ENCODE peak calls at places on chromosome 20, in eight cellular contexts. R is bronchial epithelial cell, A is left lung, D is Panc1, F is A549, T is astrocyte of the spinal cord, Y is lung, O is GM12865. C is an unnamed sample.
A peak's percentile ranks its signal among the peaks of the same experiment; 100 is the strongest.

GRCh38 chr20:54343073-54343472 is 132.3 kb upstream of the DOK5 start:
- DNase-seq in R (no peak), A (no peak), D (no peak), F (no peak), T (no peak), Y (no peak), O (no peak), C (no peak)

GRCh38 chr20:62609170-62609786 is 33.0 kb upstream of the SLCO4A1 start:
- DNase-seq in R (no peak), A (no peak), D (no peak), F (no peak), T (no peak), Y (no peak), O (no peak), C (no peak)

GRCh38 chr20:11431613-11432012 is 486.1 kb upstream of the BTBD3 start:
- DNase-seq in R (no peak), A (no peak), D (no peak), F (no peak), T (peak; percentile 69), Y (no peak), O (no peak), C (no peak)

GRCh38 chr20:63060057-63060991 is 53.6 kb upstream of the BHLHE23 start:
- DNase-seq in R (no peak), A (peak; percentile 24), D (no peak), F (no peak), T (no peak), Y (no peak), O (no peak), C (peak; percentile 81)

GRCh38 chr20:17431621-17432364 is 99.4 kb downstream of the BFSP1 start:
- DNase-seq in R (peak; percentile 39), A (no peak), D (peak; percentile 24), F (peak; percentile 63), T (peak; percentile 30), Y (peak; percentile 43), O (peak; percentile 62), C (no peak)

GRCh38 chr20:3103369-3104032 is 19.0 kb upstream of the AVP start:
- DNase-seq in R (peak; percentile 65), A (no peak), D (no peak), F (no peak), T (no peak), Y (no peak), O (no peak), C (no peak)

GRCh38 chr20:39117486-39117885 is 155.3 kb downstream of the DHX35 start:
- DNase-seq in R (peak; percentile 86), A (no peak), D (no peak), F (peak; percentile 72), T (peak; percentile 15), Y (no peak), O (no peak), C (no peak)

GRCh38 chr20:53599378-53599777 is 5.7 kb upstream of the ZNF217 start:
- DNase-seq in R (no peak), A (no peak), D (no peak), F (no peak), T (no peak), Y (no peak), O (no peak), C (no peak)

GRCh38 chr20:8331740-8332412 is 199.8 kb downstream of the PLCB1 start:
- DNase-seq in R (peak; percentile 8), A (peak; percentile 40), D (no peak), F (no peak), T (peak; percentile 66), Y (no peak), O (no peak), C (no peak)

GRCh38 chr20:51062065-51062464 is 39.2 kb upstream of the KCNG1 start:
- DNase-seq in R (no peak), A (no peak), D (no peak), F (no peak), T (no peak), Y (no peak), O (no peak), C (no peak)
- TF ChIP-seq CTCF in R (no peak), A (no peak), D (no peak), F (no peak), T (no peak), Y (no peak), O (no peak), C (no peak)

DNA sequence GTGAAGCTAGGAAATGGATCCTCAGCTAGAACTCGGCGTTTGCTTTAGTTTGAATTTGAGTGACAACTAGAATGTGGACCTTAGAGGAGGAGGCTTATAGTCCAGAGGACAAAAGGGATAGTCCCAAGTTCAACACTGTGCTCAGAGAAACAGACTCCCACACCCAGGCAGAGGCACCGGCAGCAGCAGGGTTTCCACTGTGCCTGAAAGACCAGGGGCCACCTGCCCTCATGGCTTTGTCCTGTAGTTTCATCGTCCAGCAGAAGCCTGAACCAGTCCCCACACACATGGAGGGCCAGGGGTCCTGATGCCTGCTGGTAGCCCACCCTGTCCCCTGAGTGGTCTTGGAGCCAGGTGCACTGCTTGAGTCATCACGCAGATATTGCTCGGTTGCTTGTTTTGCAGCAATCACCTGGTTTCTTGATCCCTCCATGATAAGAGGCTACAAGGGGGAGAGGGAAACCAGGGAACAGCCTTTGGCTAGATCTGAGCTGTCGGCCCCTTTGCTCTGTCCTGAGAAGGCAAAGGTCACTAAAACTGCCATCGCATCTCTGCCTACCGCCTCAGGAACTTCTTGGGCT is 7.2 kb upstream of the ACSS1 start:
- DNase-seq in R (no peak), A (peak; percentile 12), D (no peak), F (no peak), T (no peak), Y (no peak), O (no peak), C (no peak)
- TF ChIP-seq CTCF in R (no peak), A (no peak), D (no peak), F (no peak), T (no peak), Y (no peak), O (no peak), C (no peak)

GRCh38 chr20:37903317-37904007 is 535 bp downstream of the VSTM2L start:
- DNase-seq in R (no peak), A (no peak), D (no peak), F (peak; percentile 21), T (no peak), Y (no peak), O (no peak), C (no peak)
- TF ChIP-seq CTCF in R (peak; percentile 37), A (no peak), D (peak; percentile 91), F (peak; percentile 71), T (peak; percentile 37), Y (no peak), O (peak; percentile 16), C (peak; percentile 59)

DNA sequence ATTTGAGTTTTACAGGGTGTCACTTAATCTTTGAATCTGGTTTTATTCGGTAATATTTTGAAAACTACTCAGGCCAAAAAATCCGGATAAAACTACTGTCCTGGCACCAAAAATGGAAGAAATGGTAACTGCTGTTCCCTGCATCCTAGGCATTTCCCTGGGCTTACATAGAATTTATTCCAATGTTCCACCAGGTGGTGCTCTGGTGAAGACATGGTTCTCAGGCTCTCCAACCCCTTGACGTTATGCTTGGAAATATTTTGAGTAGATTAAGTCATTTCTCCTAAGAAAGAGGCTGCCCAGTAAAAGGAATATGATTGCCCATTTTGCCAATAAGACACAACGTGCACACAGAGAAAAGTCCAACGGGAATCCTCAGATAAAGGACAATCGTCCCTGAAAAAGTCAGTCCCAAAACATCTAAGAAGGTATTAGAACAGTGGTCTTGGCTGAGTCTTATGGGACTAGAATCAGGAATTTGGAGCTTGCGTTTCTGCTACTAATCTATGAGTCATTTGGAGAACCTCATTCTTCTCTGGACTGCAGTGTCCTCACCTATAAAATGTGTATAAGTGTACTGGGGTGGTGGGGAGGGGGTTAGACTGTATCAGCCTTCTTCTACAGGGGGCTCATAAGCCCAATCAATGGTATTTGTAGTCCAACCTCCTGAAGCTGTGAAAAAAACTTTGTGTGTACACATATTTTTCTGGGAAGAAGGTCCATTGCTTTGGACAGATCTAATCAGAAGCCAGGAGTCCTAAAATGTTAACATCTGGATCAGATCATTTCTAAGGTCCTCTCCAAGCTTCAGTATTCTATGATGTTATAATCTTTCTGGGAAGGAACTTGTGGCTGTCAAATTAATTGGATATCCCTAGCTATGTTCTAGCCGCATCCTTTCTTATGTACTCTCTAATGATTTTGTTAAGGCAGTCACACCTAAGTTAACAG is 131.0 kb upstream of the BMP2 start:
- DNase-seq in R (peak; percentile 68), A (no peak), D (no peak), F (peak; percentile 47), T (peak; percentile 78), Y (no peak), O (peak; percentile 16), C (no peak)
- TF ChIP-seq CTCF in R (peak; percentile 63), A (peak; percentile 40), D (peak; percentile 37), F (peak; percentile 33), T (peak; percentile 60), Y (peak; percentile 39), O (no peak), C (peak; percentile 73)

DNA sequence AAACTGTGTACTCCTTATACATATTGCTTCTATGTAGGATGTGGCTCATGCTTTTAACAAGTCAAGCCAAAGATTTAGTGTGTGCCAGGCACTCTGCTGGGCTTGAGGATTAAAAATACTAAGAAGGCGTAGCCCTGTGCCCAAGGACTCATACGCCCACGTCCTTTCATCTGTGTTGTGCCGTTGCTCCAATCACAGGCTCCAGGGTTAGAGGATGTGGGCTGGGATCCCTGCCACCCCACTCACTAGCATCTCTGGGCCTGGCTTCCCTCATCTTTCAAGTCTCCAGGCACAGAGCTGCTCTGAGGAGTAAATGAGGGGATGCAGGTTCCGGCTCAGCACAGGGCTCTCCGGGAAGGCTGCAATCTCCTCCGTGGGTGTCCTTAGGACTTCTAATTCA is 214.2 kb downstream of the SYNDIG1 start:
- DNase-seq in R (no peak), A (peak; percentile 15), D (no peak), F (no peak), T (no peak), Y (no peak), O (no peak), C (no peak)
- TF ChIP-seq CTCF in R (no peak), A (no peak), D (no peak), F (no peak), T (no peak), Y (no peak), O (no peak), C (no peak)

GRCh38 chr20:577167-577791 is 32.8 kb downstream of the TCF15 start:
- DNase-seq in R (peak; percentile 17), A (no peak), D (no peak), F (peak; percentile 79), T (no peak), Y (no peak), O (peak; percentile 54), C (no peak)
- TF ChIP-seq CTCF in R (peak; percentile 22), A (no peak), D (peak; percentile 69), F (peak; percentile 24), T (peak; percentile 26), Y (no peak), O (peak; percentile 38), C (peak; percentile 16)

DNA sequence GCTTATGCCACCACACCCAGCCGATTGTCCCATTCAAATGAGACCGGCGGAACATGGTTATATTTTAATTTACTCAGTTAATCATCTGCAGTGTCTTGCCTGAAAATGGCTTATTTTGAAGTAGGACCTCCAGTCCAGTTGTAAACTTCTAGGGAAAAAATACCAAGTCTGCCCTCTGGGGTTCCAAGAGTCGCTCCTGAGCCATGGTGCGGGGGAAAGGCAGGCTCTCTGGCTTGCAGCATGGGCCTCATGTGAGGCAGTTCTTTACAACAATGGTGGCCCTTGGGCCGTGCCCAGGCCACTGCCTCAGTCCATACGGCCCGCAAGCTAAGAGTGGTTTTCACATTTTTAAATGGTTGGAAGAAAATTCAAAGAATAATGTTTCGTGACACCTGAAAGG is 62.7 kb upstream of the XRN2 start:
- DNase-seq in R (no peak), A (no peak), D (no peak), F (no peak), T (no peak), Y (no peak), O (no peak), C (peak; percentile 23)
- TF ChIP-seq CTCF in R (no peak), A (no peak), D (no peak), F (no peak), T (no peak), Y (no peak), O (no peak), C (no peak)

GRCh38 chr20:56202493-56203077 is 45.9 kb upstream of the MC3R start:
- DNase-seq in R (peak; percentile 13), A (no peak), D (no peak), F (peak; percentile 23), T (peak; percentile 4), Y (no peak), O (no peak), C (no peak)
- TF ChIP-seq CTCF in R (peak; percentile 41), A (peak; percentile 23), D (peak; percentile 74), F (peak; percentile 31), T (peak; percentile 27), Y (no peak), O (no peak), C (peak; percentile 34)